ENCODE peak calls at places on chromosomes 1 and 21, in ten cellular contexts. One of them, this sample, is unnamed.

GRCh38 chr1:213947200-213947775 is 40.5 kb upstream of the PROX1 start:
- DNase-seq in AG20443: no peak
- DNase-seq in WTC11: no peak
- DNase-seq in upper lobe of right lung: no peak
- DNase-seq in GM04503: no peak
- DNase-seq in caudate nucleus: no peak
- DNase-seq in fibroblast of pulmonary artery: no peak
- DNase-seq in endothelial cell: no peak
- DNase-seq in head of caudate nucleus: no peak
- DNase-seq in progenitor cell of endocrine pancreas: no peak
- DNase-seq in this sample: no peak

GRCh38 chr1:208269338-208269666 is 25.1 kb upstream of the PLXNA2 start:
- DNase-seq in caudate nucleus: no peak
- DNase-seq in AG20443: no peak
- DNase-seq in endothelial cell: no peak
- DNase-seq in upper lobe of right lung: no peak
- DNase-seq in head of caudate nucleus: no peak
- DNase-seq in fibroblast of pulmonary artery: no peak
- DNase-seq in GM04503: no peak
- DNase-seq in WTC11: no peak
- DNase-seq in progenitor cell of endocrine pancreas: no peak
- DNase-seq in this sample: no peak

GRCh38 chr21:34510148-34511142 is 1.6 kb downstream of the KCNE1 start:
- DNase-seq in head of caudate nucleus: peak
- DNase-seq in caudate nucleus: peak
- DNase-seq in fibroblast of pulmonary artery: peak
- DNase-seq in endothelial cell: peak
- DNase-seq in upper lobe of right lung: peak
- DNase-seq in progenitor cell of endocrine pancreas: peak
- DNase-seq in WTC11: peak
- DNase-seq in GM04503: no peak
- DNase-seq in AG20443: peak
- DNase-seq in this sample: peak

GRCh38 chr1:9882296-9882944 is 27.6 kb downstream of the CTNNBIP1 start:
- DNase-seq in progenitor cell of endocrine pancreas: no peak
- DNase-seq in GM04503: no peak
- DNase-seq in caudate nucleus: no peak
- DNase-seq in WTC11: no peak
- DNase-seq in head of caudate nucleus: no peak
- DNase-seq in endothelial cell: no peak
- DNase-seq in AG20443: no peak
- DNase-seq in upper lobe of right lung: no peak
- DNase-seq in fibroblast of pulmonary artery: no peak
- DNase-seq in this sample: no peak

GRCh38 chr21:46356005-46356338 is 32.0 kb downstream of the PCNT start:
- DNase-seq in endothelial cell: no peak
- DNase-seq in head of caudate nucleus: no peak
- DNase-seq in caudate nucleus: no peak
- DNase-seq in GM04503: no peak
- DNase-seq in progenitor cell of endocrine pancreas: no peak
- DNase-seq in AG20443: no peak
- DNase-seq in upper lobe of right lung: no peak
- DNase-seq in WTC11: no peak
- DNase-seq in fibroblast of pulmonary artery: no peak
- DNase-seq in this sample: no peak

GRCh38 chr1:218347713-218348627 is 2.8 kb downstream of the TGFB2 start:
- DNase-seq in caudate nucleus: no peak
- DNase-seq in fibroblast of pulmonary artery: peak
- DNase-seq in upper lobe of right lung: no peak
- DNase-seq in head of caudate nucleus: no peak
- DNase-seq in endothelial cell: no peak
- DNase-seq in WTC11: no peak
- DNase-seq in progenitor cell of endocrine pancreas: no peak
- DNase-seq in AG20443: no peak
- DNase-seq in GM04503: no peak
- DNase-seq in this sample: no peak

GRCh38 chr1:22131875-22132486 is 10.9 kb downstream of the WNT4 start:
- DNase-seq in fibroblast of pulmonary artery: no peak
- DNase-seq in AG20443: peak
- DNase-seq in WTC11: peak
- DNase-seq in head of caudate nucleus: no peak
- DNase-seq in upper lobe of right lung: peak
- DNase-seq in GM04503: no peak
- DNase-seq in caudate nucleus: no peak
- DNase-seq in progenitor cell of endocrine pancreas: peak
- DNase-seq in endothelial cell: peak
- DNase-seq in this sample: peak

GRCh38 chr1:1226566-1227362 is 5.0 kb downstream of the SDF4 start:
- DNase-seq in WTC11: no peak
- DNase-seq in upper lobe of right lung: no peak
- DNase-seq in head of caudate nucleus: no peak
- DNase-seq in progenitor cell of endocrine pancreas: no peak
- DNase-seq in caudate nucleus: no peak
- DNase-seq in fibroblast of pulmonary artery: no peak
- DNase-seq in AG20443: no peak
- DNase-seq in endothelial cell: no peak
- DNase-seq in GM04503: no peak
- DNase-seq in this sample: no peak

GRCh38 chr1:25554886-25555752 is 11.7 kb downstream of the LDLRAP1 start:
- DNase-seq in WTC11: no peak
- DNase-seq in upper lobe of right lung: no peak
- DNase-seq in fibroblast of pulmonary artery: peak
- DNase-seq in progenitor cell of endocrine pancreas: no peak
- DNase-seq in GM04503: no peak
- DNase-seq in AG20443: no peak
- DNase-seq in caudate nucleus: no peak
- DNase-seq in endothelial cell: no peak
- DNase-seq in head of caudate nucleus: no peak
- DNase-seq in this sample: no peak

GRCh38 chr1:87219626-87220025 is 109.1 kb upstream of the LMO4 start:
- DNase-seq in WTC11: no peak
- DNase-seq in GM04503: no peak
- DNase-seq in head of caudate nucleus: no peak
- DNase-seq in AG20443: no peak
- DNase-seq in fibroblast of pulmonary artery: peak
- DNase-seq in caudate nucleus: no peak
- DNase-seq in upper lobe of right lung: no peak
- DNase-seq in progenitor cell of endocrine pancreas: no peak
- DNase-seq in endothelial cell: no peak
- DNase-seq in this sample: no peak

GRCh38 chr1:207205613-207206009 is 101.6 kb downstream of the C4BPA start:
- DNase-seq in GM04503: no peak
- DNase-seq in caudate nucleus: no peak
- DNase-seq in progenitor cell of endocrine pancreas: no peak
- DNase-seq in WTC11: no peak
- DNase-seq in head of caudate nucleus: no peak
- DNase-seq in AG20443: no peak
- DNase-seq in fibroblast of pulmonary artery: no peak
- DNase-seq in endothelial cell: no peak
- DNase-seq in upper lobe of right lung: no peak
- DNase-seq in this sample: no peak

GRCh38 chr1:203072911-203073310 is 12.9 kb downstream of the MYOG start:
- DNase-seq in AG20443: peak
- DNase-seq in caudate nucleus: no peak
- DNase-seq in progenitor cell of endocrine pancreas: no peak
- DNase-seq in fibroblast of pulmonary artery: no peak
- DNase-seq in endothelial cell: no peak
- DNase-seq in GM04503: peak
- DNase-seq in WTC11: no peak
- DNase-seq in head of caudate nucleus: no peak
- DNase-seq in upper lobe of right lung: no peak
- DNase-seq in this sample: no peak

GRCh38 chr1:234696148-234696576 is 86.2 kb upstream of the IRF2BP2 start:
- DNase-seq in WTC11: no peak
- DNase-seq in upper lobe of right lung: no peak
- DNase-seq in fibroblast of pulmonary artery: no peak
- DNase-seq in endothelial cell: no peak
- DNase-seq in progenitor cell of endocrine pancreas: no peak
- DNase-seq in caudate nucleus: no peak
- DNase-seq in AG20443: no peak
- DNase-seq in head of caudate nucleus: no peak
- DNase-seq in GM04503: no peak
- DNase-seq in this sample: no peak

GRCh38 chr1:194151056-194151455 is 964.6 kb upstream of the B3GALT2 start:
- DNase-seq in upper lobe of right lung: no peak
- DNase-seq in fibroblast of pulmonary artery: no peak
- DNase-seq in AG20443: no peak
- DNase-seq in endothelial cell: no peak
- DNase-seq in head of caudate nucleus: no peak
- DNase-seq in WTC11: no peak
- DNase-seq in progenitor cell of endocrine pancreas: no peak
- DNase-seq in caudate nucleus: no peak
- DNase-seq in GM04503: no peak
- DNase-seq in this sample: no peak

GRCh38 chr1:215273838-215274516 is 191.4 kb downstream of the KCNK2 start:
- DNase-seq in caudate nucleus: no peak
- DNase-seq in upper lobe of right lung: no peak
- DNase-seq in fibroblast of pulmonary artery: peak
- DNase-seq in AG20443: peak
- DNase-seq in GM04503: peak
- DNase-seq in WTC11: no peak
- DNase-seq in progenitor cell of endocrine pancreas: no peak
- DNase-seq in endothelial cell: no peak
- DNase-seq in head of caudate nucleus: no peak
- DNase-seq in this sample: no peak

GRCh38 chr21:35860181-35860869 is 200.0 kb downstream of the SETD4 start:
- DNase-seq in AG20443: no peak
- DNase-seq in endothelial cell: no peak
- DNase-seq in head of caudate nucleus: no peak
- DNase-seq in caudate nucleus: no peak
- DNase-seq in WTC11: no peak
- DNase-seq in fibroblast of pulmonary artery: no peak
- DNase-seq in upper lobe of right lung: no peak
- DNase-seq in progenitor cell of endocrine pancreas: no peak
- DNase-seq in GM04503: no peak
- DNase-seq in this sample: no peak

GRCh38 chr21:40964691-40965090 is 117.7 kb upstream of the DSCAM start:
- DNase-seq in GM04503: no peak
- DNase-seq in fibroblast of pulmonary artery: no peak
- DNase-seq in AG20443: no peak
- DNase-seq in endothelial cell: no peak
- DNase-seq in WTC11: no peak
- DNase-seq in progenitor cell of endocrine pancreas: no peak
- DNase-seq in head of caudate nucleus: no peak
- DNase-seq in caudate nucleus: no peak
- DNase-seq in upper lobe of right lung: no peak
- DNase-seq in this sample: no peak

GRCh38 chr1:966603-967295 is 467 bp downstream of the PLEKHN1 start:
- DNase-seq in WTC11: peak
- DNase-seq in upper lobe of right lung: peak
- DNase-seq in fibroblast of pulmonary artery: peak
- DNase-seq in endothelial cell: peak
- DNase-seq in progenitor cell of endocrine pancreas: no peak
- DNase-seq in head of caudate nucleus: no peak
- DNase-seq in caudate nucleus: no peak
- DNase-seq in AG20443: peak
- DNase-seq in GM04503: no peak
- DNase-seq in this sample: peak

GRCh38 chr1:197521118-197521739 is 253.2 kb downstream of the CRB1 start:
- DNase-seq in endothelial cell: peak
- DNase-seq in GM04503: no peak
- DNase-seq in upper lobe of right lung: no peak
- DNase-seq in fibroblast of pulmonary artery: peak
- DNase-seq in caudate nucleus: no peak
- DNase-seq in head of caudate nucleus: no peak
- DNase-seq in WTC11: no peak
- DNase-seq in progenitor cell of endocrine pancreas: peak
- DNase-seq in AG20443: peak
- DNase-seq in this sample: peak

GRCh38 chr1:246012271-246012854 is 494.7 kb downstream of the SMYD3 start:
- DNase-seq in fibroblast of pulmonary artery: peak
- DNase-seq in caudate nucleus: no peak
- DNase-seq in progenitor cell of endocrine pancreas: no peak
- DNase-seq in head of caudate nucleus: no peak
- DNase-seq in endothelial cell: peak
- DNase-seq in upper lobe of right lung: no peak
- DNase-seq in AG20443: peak
- DNase-seq in GM04503: no peak
- DNase-seq in WTC11: no peak
- DNase-seq in this sample: no peak

GRCh38 chr1:229223498-229223897 is 47.4 kb upstream of the RAB4A start:
- DNase-seq in caudate nucleus: no peak
- DNase-seq in endothelial cell: no peak
- DNase-seq in AG20443: no peak
- DNase-seq in progenitor cell of endocrine pancreas: no peak
- DNase-seq in WTC11: no peak
- DNase-seq in GM04503: no peak
- DNase-seq in upper lobe of right lung: no peak
- DNase-seq in head of caudate nucleus: no peak
- DNase-seq in fibroblast of pulmonary artery: no peak
- DNase-seq in this sample: no peak

GRCh38 chr1:176880954-176881595 is 283.4 kb downstream of the ASTN1 start:
- DNase-seq in fibroblast of pulmonary artery: peak
- DNase-seq in AG20443: peak
- DNase-seq in caudate nucleus: peak
- DNase-seq in endothelial cell: peak
- DNase-seq in GM04503: no peak
- DNase-seq in upper lobe of right lung: peak
- DNase-seq in head of caudate nucleus: peak
- DNase-seq in progenitor cell of endocrine pancreas: peak
- DNase-seq in WTC11: peak
- DNase-seq in this sample: peak